ENCODE peak calls at places on chromosome 10, in four cellular contexts. One of them, this sample, is unnamed.

GRCh38 chr10:16716051-16716450 is 101.2 kb downstream of the RSU1 start:
- DNase-seq in transverse colon: no peak
- DNase-seq in heart left ventricle: no peak
- DNase-seq in cardiac muscle cell: no peak
- DNase-seq in this sample: no peak

GRCh38 chr10:26269754-26270153 is 53.2 kb downstream of the GAD2 start:
- DNase-seq in transverse colon: no peak
- DNase-seq in heart left ventricle: no peak
- DNase-seq in cardiac muscle cell: peak
- DNase-seq in this sample: no peak

GRCh38 chr10:60762554-60762953 is 15.7 kb upstream of the CDK1 start:
- DNase-seq in cardiac muscle cell: no peak
- DNase-seq in heart left ventricle: no peak
- DNase-seq in transverse colon: no peak
- DNase-seq in this sample: no peak

GRCh38 chr10:17025444-17026295 is 103.9 kb downstream of the CUBN start:
- DNase-seq in transverse colon: peak
- DNase-seq in heart left ventricle: no peak
- DNase-seq in cardiac muscle cell: peak
- DNase-seq in this sample: no peak

GRCh38 chr10:90306187-90306586 is 551.7 kb downstream of the HTR7 start:
- DNase-seq in transverse colon: no peak
- DNase-seq in heart left ventricle: no peak
- DNase-seq in cardiac muscle cell: peak
- DNase-seq in this sample: no peak

GRCh38 chr10:11654659-11655058 is 43.2 kb upstream of the USP6NL start:
- DNase-seq in heart left ventricle: no peak
- DNase-seq in transverse colon: no peak
- DNase-seq in cardiac muscle cell: no peak
- DNase-seq in this sample: no peak

GRCh38 chr10:49387029-49387428 is 8.9 kb downstream of the DRGX start:
- DNase-seq in cardiac muscle cell: peak
- DNase-seq in transverse colon: no peak
- DNase-seq in heart left ventricle: no peak
- DNase-seq in this sample: no peak

GRCh38 chr10:89390875-89391576 is 1.4 kb upstream of the IFIT1 start:
- DNase-seq in heart left ventricle: no peak
- DNase-seq in cardiac muscle cell: no peak
- DNase-seq in transverse colon: no peak
- DNase-seq in this sample: no peak

GRCh38 chr10:74104996-74105395 is 45.6 kb downstream of the AP3M1 start:
- DNase-seq in heart left ventricle: no peak
- DNase-seq in transverse colon: no peak
- DNase-seq in cardiac muscle cell: no peak
- DNase-seq in this sample: no peak

GRCh38 chr10:7941576-7941975 is 112.9 kb upstream of the GATA3 start:
- DNase-seq in cardiac muscle cell: no peak
- DNase-seq in heart left ventricle: no peak
- DNase-seq in transverse colon: no peak
- DNase-seq in this sample: no peak

GRCh38 chr10:81874878-81875679 is at the start of gene NRG3:
- DNase-seq in heart left ventricle: no peak
- DNase-seq in cardiac muscle cell: no peak
- DNase-seq in transverse colon: no peak
- DNase-seq in this sample: no peak

GRCh38 chr10:48456361-48456804 is 148.5 kb downstream of the ARHGAP22 start:
- DNase-seq in cardiac muscle cell: peak
- DNase-seq in heart left ventricle: peak
- DNase-seq in transverse colon: peak
- DNase-seq in this sample: peak

GRCh38 chr10:71344154-71344915 is 25.3 kb downstream of the SLC29A3 start:
- DNase-seq in heart left ventricle: no peak
- DNase-seq in cardiac muscle cell: no peak
- DNase-seq in transverse colon: no peak
- DNase-seq in this sample: no peak

GRCh38 chr10:14560274-14560673 is 214.4 kb downstream of the FAM107B start:
- DNase-seq in heart left ventricle: no peak
- DNase-seq in cardiac muscle cell: peak
- DNase-seq in transverse colon: no peak
- DNase-seq in this sample: no peak

GRCh38 chr10:19730848-19731247 is 85.4 kb upstream of the PLXDC2 start:
- DNase-seq in cardiac muscle cell: peak
- DNase-seq in heart left ventricle: no peak
- DNase-seq in transverse colon: no peak
- DNase-seq in this sample: no peak

GRCh38 chr10:84159076-84159475 is 14.5 kb upstream of the GPR15LG start:
- DNase-seq in cardiac muscle cell: no peak
- DNase-seq in heart left ventricle: no peak
- DNase-seq in transverse colon: peak
- DNase-seq in this sample: no peak

GRCh38 chr10:59805043-59805442 is 51.8 kb upstream of the MRLN start:
- DNase-seq in heart left ventricle: no peak
- DNase-seq in cardiac muscle cell: peak
- DNase-seq in transverse colon: peak
- DNase-seq in this sample: no peak

GRCh38 chr10:87976101-87976743 is 112.8 kb downstream of the PTEN start:
- DNase-seq in cardiac muscle cell: peak
- DNase-seq in heart left ventricle: no peak
- DNase-seq in transverse colon: no peak
- DNase-seq in this sample: no peak

GRCh38 chr10:35685402-35685801 is 43.3 kb upstream of the FZD8 start:
- DNase-seq in cardiac muscle cell: no peak
- DNase-seq in heart left ventricle: no peak
- DNase-seq in transverse colon: no peak
- DNase-seq in this sample: no peak

GRCh38 chr10:60434418-60435046 is 44.9 kb upstream of the ANK3 start:
- DNase-seq in heart left ventricle: peak
- DNase-seq in cardiac muscle cell: peak
- DNase-seq in transverse colon: peak
- DNase-seq in this sample: peak

GRCh38 chr10:61830846-61831273 is 70.6 kb upstream of the ARID5B start:
- DNase-seq in transverse colon: no peak
- DNase-seq in heart left ventricle: no peak
- DNase-seq in cardiac muscle cell: peak
- DNase-seq in this sample: no peak

GRCh38 chr10:129852829-129853228 is 111.2 kb downstream of the EBF3 start:
- DNase-seq in heart left ventricle: no peak
- DNase-seq in cardiac muscle cell: no peak
- DNase-seq in transverse colon: no peak
- DNase-seq in this sample: no peak

GRCh38 chr10:11324761-11325321 is 286.6 kb downstream of the USP6NL start:
- DNase-seq in transverse colon: no peak
- DNase-seq in heart left ventricle: no peak
- DNase-seq in cardiac muscle cell: no peak
- DNase-seq in this sample: no peak

GRCh38 chr10:29105516-29106215 is 183.2 kb upstream of the LYZL1 start:
- DNase-seq in transverse colon: no peak
- DNase-seq in heart left ventricle: no peak
- DNase-seq in cardiac muscle cell: peak
- DNase-seq in this sample: no peak

GRCh38 chr10:33723181-33723580 is 388.7 kb upstream of the NRP1 start:
- DNase-seq in heart left ventricle: no peak
- DNase-seq in transverse colon: no peak
- DNase-seq in cardiac muscle cell: no peak
- DNase-seq in this sample: no peak

GRCh38 chr10:67926956-67927355 is 42.5 kb downstream of the SIRT1 start:
- DNase-seq in transverse colon: no peak
- DNase-seq in cardiac muscle cell: no peak
- DNase-seq in heart left ventricle: no peak
- DNase-seq in this sample: no peak

GRCh38 chr10:104066945-104067344 is 18.7 kb downstream of the COL17A1 start:
- DNase-seq in transverse colon: no peak
- DNase-seq in heart left ventricle: no peak
- DNase-seq in cardiac muscle cell: no peak
- DNase-seq in this sample: no peak

GRCh38 chr10:113709221-113709838 is 29.6 kb downstream of the CASP7 start:
- DNase-seq in heart left ventricle: no peak
- DNase-seq in cardiac muscle cell: peak
- DNase-seq in transverse colon: no peak
- DNase-seq in this sample: peak

GRCh38 chr10:73886625-73887024 is 12.3 kb upstream of the CAMK2G start:
- DNase-seq in heart left ventricle: no peak
- DNase-seq in cardiac muscle cell: no peak
- DNase-seq in transverse colon: no peak
- DNase-seq in this sample: no peak

GRCh38 chr10:69438531-69439349 is 12.5 kb upstream of the TSPAN15 start:
- DNase-seq in transverse colon: peak
- DNase-seq in cardiac muscle cell: peak
- DNase-seq in heart left ventricle: no peak
- DNase-seq in this sample: no peak

GRCh38 chr10:17217661-17218306 is 10.3 kb upstream of the VIM start:
- DNase-seq in transverse colon: no peak
- DNase-seq in cardiac muscle cell: no peak
- DNase-seq in heart left ventricle: no peak
- DNase-seq in this sample: no peak

GRCh38 chr10:52212802-52213510 is 101.1 kb upstream of the DKK1 start:
- DNase-seq in transverse colon: no peak
- DNase-seq in heart left ventricle: no peak
- DNase-seq in cardiac muscle cell: no peak
- DNase-seq in this sample: no peak
- H3K27ac ChIP-seq in transverse colon: peak
- H3K27ac ChIP-seq in heart left ventricle: no peak
- H3K27ac ChIP-seq in cardiac muscle cell: no peak
- H3K27ac ChIP-seq in this sample: no peak

GRCh38 chr10:118624747-118625146 is 29.3 kb upstream of the PRLHR start:
- DNase-seq in heart left ventricle: no peak
- DNase-seq in transverse colon: no peak
- DNase-seq in cardiac muscle cell: no peak
- DNase-seq in this sample: no peak

GRCh38 chr10:118628397-118628796 is 32.9 kb upstream of the PRLHR start:
- DNase-seq in transverse colon: no peak
- DNase-seq in cardiac muscle cell: no peak
- DNase-seq in heart left ventricle: no peak
- DNase-seq in this sample: no peak

GRCh38 chr10:118626953-118627352 is 31.5 kb upstream of the PRLHR start:
- DNase-seq in transverse colon: no peak
- DNase-seq in heart left ventricle: no peak
- DNase-seq in cardiac muscle cell: no peak
- DNase-seq in this sample: no peak

GRCh38 chr10:118625504-118625903 is 30.1 kb upstream of the PRLHR start:
- DNase-seq in cardiac muscle cell: no peak
- DNase-seq in transverse colon: no peak
- DNase-seq in heart left ventricle: no peak
- DNase-seq in this sample: no peak

DNA sequence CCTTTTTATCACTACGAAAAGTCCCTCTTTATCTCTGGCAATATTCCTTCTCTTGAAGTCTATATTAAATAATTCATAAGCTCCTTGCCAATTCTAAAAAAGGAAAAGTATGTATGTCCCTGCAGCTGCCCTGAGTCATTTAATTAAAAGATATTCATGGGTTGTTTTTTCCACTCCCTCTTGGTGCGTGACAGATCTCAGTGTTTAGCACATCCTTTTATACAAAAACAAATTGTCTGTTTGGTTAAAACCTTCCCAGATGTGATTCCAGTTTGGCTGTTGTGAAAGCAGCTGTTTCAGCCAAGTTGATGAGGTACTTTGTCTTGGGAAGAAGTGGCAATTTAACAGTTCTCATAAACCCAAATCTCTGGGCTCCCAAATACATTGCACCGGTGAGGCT is 33.8 kb upstream of the PRLHR start:
- DNase-seq in transverse colon: no peak
- DNase-seq in heart left ventricle: no peak
- DNase-seq in cardiac muscle cell: peak
- DNase-seq in this sample: no peak
- H3K27ac ChIP-seq in transverse colon: peak
- H3K27ac ChIP-seq in heart left ventricle: no peak
- H3K27ac ChIP-seq in cardiac muscle cell: no peak
- H3K27ac ChIP-seq in this sample: no peak

GRCh38 chr10:5898163-5898562 is 8.1 kb downstream of the FBH1 start:
- DNase-seq in cardiac muscle cell: no peak
- DNase-seq in heart left ventricle: no peak
- DNase-seq in transverse colon: no peak
- DNase-seq in this sample: no peak
- H3K27ac ChIP-seq in cardiac muscle cell: peak
- H3K27ac ChIP-seq in heart left ventricle: no peak
- H3K27ac ChIP-seq in transverse colon: no peak
- H3K27ac ChIP-seq in this sample: no peak

GRCh38 chr10:77537720-77538373 is 99.8 kb downstream of the KCNMA1 start:
- DNase-seq in cardiac muscle cell: peak
- DNase-seq in heart left ventricle: no peak
- DNase-seq in transverse colon: no peak
- DNase-seq in this sample: no peak
- H3K27ac ChIP-seq in cardiac muscle cell: no peak
- H3K27ac ChIP-seq in heart left ventricle: no peak
- H3K27ac ChIP-seq in transverse colon: peak
- H3K27ac ChIP-seq in this sample: no peak

DNA sequence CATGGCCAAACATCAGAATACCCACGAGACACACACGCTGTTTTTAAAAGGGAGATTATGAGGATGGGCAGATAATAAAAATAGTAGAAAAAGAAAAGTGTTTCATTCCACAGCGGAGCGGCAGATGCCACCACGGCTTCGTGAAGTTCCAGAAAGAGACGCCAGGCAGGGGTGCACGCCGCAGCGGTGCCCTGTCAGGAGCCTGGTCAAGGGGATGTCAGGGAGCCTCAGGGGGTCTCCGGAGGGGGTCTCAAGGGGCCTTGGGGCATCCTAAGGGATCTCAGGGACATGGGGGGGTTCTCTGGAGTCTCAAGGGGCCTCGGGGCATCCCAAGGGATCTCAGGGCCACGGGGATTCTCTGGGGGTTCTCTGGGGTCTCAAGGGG is 253.4 kb downstream of the ZMYND11 start:
- DNase-seq in transverse colon: no peak
- DNase-seq in heart left ventricle: no peak
- DNase-seq in cardiac muscle cell: no peak
- DNase-seq in this sample: no peak
- H3K27ac ChIP-seq in transverse colon: peak
- H3K27ac ChIP-seq in heart left ventricle: no peak
- H3K27ac ChIP-seq in cardiac muscle cell: no peak
- H3K27ac ChIP-seq in this sample: peak

DNA sequence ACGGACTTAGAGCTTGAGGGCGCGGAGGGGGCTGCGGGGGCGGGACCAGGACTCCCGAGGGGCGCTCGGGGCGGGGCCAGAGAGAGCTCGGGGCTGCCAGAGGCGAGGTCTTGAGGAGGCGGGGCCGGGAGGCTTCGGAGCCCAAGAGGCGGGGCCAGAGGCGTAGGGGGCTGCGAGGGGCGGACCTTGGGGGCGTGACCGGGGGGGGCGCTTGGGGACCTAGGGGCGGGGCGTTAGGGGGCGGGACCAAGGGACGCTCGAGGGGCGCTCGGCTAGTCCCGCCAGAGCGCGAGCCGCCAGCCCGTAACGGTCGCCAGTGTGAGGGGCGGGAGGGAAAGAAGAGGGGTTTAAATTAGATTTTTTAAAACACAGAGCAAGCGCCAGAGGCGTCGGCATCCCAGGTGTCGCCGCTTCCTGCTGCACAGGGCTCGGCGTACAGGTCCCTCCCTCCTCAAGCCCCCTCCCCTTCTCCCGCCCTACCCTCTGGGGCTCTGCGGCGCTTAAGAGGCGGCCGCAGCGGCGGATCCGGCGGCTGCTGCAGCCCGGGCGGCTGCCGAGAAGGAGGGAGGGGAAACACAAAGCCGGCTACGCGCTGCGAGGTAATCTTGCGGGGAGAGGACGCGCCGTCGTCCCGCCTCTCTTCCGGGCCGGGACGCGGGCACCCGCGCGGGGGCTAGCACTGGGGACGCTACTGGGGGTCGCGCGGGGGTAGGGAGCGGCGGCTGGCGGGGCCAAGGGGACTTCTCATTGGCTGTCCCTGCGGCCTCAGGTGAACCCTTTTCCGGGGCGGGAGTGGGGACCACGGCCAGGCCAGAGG is at the start of gene ADD3:
- DNase-seq in transverse colon: peak
- DNase-seq in heart left ventricle: peak
- DNase-seq in cardiac muscle cell: peak
- DNase-seq in this sample: peak
- H3K27ac ChIP-seq in transverse colon: peak
- H3K27ac ChIP-seq in heart left ventricle: peak
- H3K27ac ChIP-seq in cardiac muscle cell: peak
- H3K27ac ChIP-seq in this sample: peak

This sample was measured in substantia nigra.